ENCODE peak calls at places on chromosomes 7 and 10, in eight cellular contexts. One of them, this sample, is unnamed.

GRCh38 chr10:37576154-37576553 is 281.3 kb downstream of the ZNF248 start:
- DNase-seq in LoVo: no peak
- DNase-seq in stimulated activated CD4-positive, alpha-beta T cell treated with anti-CD3 and anti-CD28 coated beads, TNF-alpha, amount 100 ng/mL, for 1 hour: no peak
- DNase-seq in C1 segment of cervical spinal cord: no peak
- DNase-seq in KBM-7: no peak
- DNase-seq in D341Med: no peak
- DNase-seq in GM10248: no peak
- DNase-seq in CD8-positive, alpha-beta T cell: no peak
- DNase-seq in this sample: no peak

GRCh38 chr10:98269435-98269912 is 1.5 kb upstream of the LOXL4 start:
- DNase-seq in LoVo: peak
- DNase-seq in stimulated activated CD4-positive, alpha-beta T cell treated with anti-CD3 and anti-CD28 coated beads, TNF-alpha, amount 100 ng/mL, for 1 hour: no peak
- DNase-seq in C1 segment of cervical spinal cord: no peak
- DNase-seq in KBM-7: no peak
- DNase-seq in D341Med: peak
- DNase-seq in GM10248: no peak
- DNase-seq in CD8-positive, alpha-beta T cell: no peak
- DNase-seq in this sample: peak

GRCh38 chr7:28075674-28076358 is 104.8 kb downstream of the JAZF1 start:
- DNase-seq in LoVo: no peak
- DNase-seq in stimulated activated CD4-positive, alpha-beta T cell treated with anti-CD3 and anti-CD28 coated beads, TNF-alpha, amount 100 ng/mL, for 1 hour: no peak
- DNase-seq in C1 segment of cervical spinal cord: no peak
- DNase-seq in KBM-7: no peak
- DNase-seq in D341Med: no peak
- DNase-seq in GM10248: no peak
- DNase-seq in CD8-positive, alpha-beta T cell: no peak
- DNase-seq in this sample: no peak

GRCh38 chr10:96268341-96268909 is 2.9 kb downstream of the BLNK start:
- DNase-seq in LoVo: no peak
- DNase-seq in stimulated activated CD4-positive, alpha-beta T cell treated with anti-CD3 and anti-CD28 coated beads, TNF-alpha, amount 100 ng/mL, for 1 hour: no peak
- DNase-seq in C1 segment of cervical spinal cord: no peak
- DNase-seq in KBM-7: no peak
- DNase-seq in D341Med: no peak
- DNase-seq in GM10248: no peak
- DNase-seq in CD8-positive, alpha-beta T cell: no peak
- DNase-seq in this sample: no peak

GRCh38 chr7:150959739-150960734 is 18.1 kb downstream of the KCNH2 start:
- DNase-seq in LoVo: no peak
- DNase-seq in stimulated activated CD4-positive, alpha-beta T cell treated with anti-CD3 and anti-CD28 coated beads, TNF-alpha, amount 100 ng/mL, for 1 hour: no peak
- DNase-seq in C1 segment of cervical spinal cord: no peak
- DNase-seq in KBM-7: no peak
- DNase-seq in D341Med: no peak
- DNase-seq in GM10248: no peak
- DNase-seq in CD8-positive, alpha-beta T cell: no peak
- DNase-seq in this sample: no peak

GRCh38 chr10:96619803-96620773 is 33.3 kb upstream of the TM9SF3 start:
- DNase-seq in LoVo: no peak
- DNase-seq in stimulated activated CD4-positive, alpha-beta T cell treated with anti-CD3 and anti-CD28 coated beads, TNF-alpha, amount 100 ng/mL, for 1 hour: no peak
- DNase-seq in C1 segment of cervical spinal cord: no peak
- DNase-seq in KBM-7: no peak
- DNase-seq in D341Med: no peak
- DNase-seq in GM10248: no peak
- DNase-seq in CD8-positive, alpha-beta T cell: no peak
- DNase-seq in this sample: no peak

GRCh38 chr10:42882597-42882996 is 100.0 kb downstream of the BMS1 start:
- DNase-seq in LoVo: no peak
- DNase-seq in stimulated activated CD4-positive, alpha-beta T cell treated with anti-CD3 and anti-CD28 coated beads, TNF-alpha, amount 100 ng/mL, for 1 hour: no peak
- DNase-seq in C1 segment of cervical spinal cord: no peak
- DNase-seq in KBM-7: no peak
- DNase-seq in D341Med: no peak
- DNase-seq in GM10248: no peak
- DNase-seq in CD8-positive, alpha-beta T cell: no peak
- DNase-seq in this sample: no peak

GRCh38 chr10:93995598-93996271 is 2.0 kb downstream of the PLCE1 start:
- DNase-seq in LoVo: peak
- DNase-seq in stimulated activated CD4-positive, alpha-beta T cell treated with anti-CD3 and anti-CD28 coated beads, TNF-alpha, amount 100 ng/mL, for 1 hour: no peak
- DNase-seq in C1 segment of cervical spinal cord: no peak
- DNase-seq in KBM-7: no peak
- DNase-seq in D341Med: no peak
- DNase-seq in GM10248: no peak
- DNase-seq in CD8-positive, alpha-beta T cell: no peak
- DNase-seq in this sample: no peak

GRCh38 chr10:113808168-113808567 is 45.7 kb downstream of the DCLRE1A start:
- DNase-seq in LoVo: no peak
- DNase-seq in stimulated activated CD4-positive, alpha-beta T cell treated with anti-CD3 and anti-CD28 coated beads, TNF-alpha, amount 100 ng/mL, for 1 hour: no peak
- DNase-seq in C1 segment of cervical spinal cord: no peak
- DNase-seq in KBM-7: no peak
- DNase-seq in D341Med: no peak
- DNase-seq in GM10248: no peak
- DNase-seq in CD8-positive, alpha-beta T cell: no peak
- DNase-seq in this sample: no peak

GRCh38 chr7:17680943-17681351 is 259.3 kb downstream of the SNX13 start:
- DNase-seq in LoVo: no peak
- DNase-seq in stimulated activated CD4-positive, alpha-beta T cell treated with anti-CD3 and anti-CD28 coated beads, TNF-alpha, amount 100 ng/mL, for 1 hour: no peak
- DNase-seq in C1 segment of cervical spinal cord: peak
- DNase-seq in KBM-7: peak
- DNase-seq in D341Med: no peak
- DNase-seq in GM10248: no peak
- DNase-seq in CD8-positive, alpha-beta T cell: no peak
- DNase-seq in this sample: no peak

GRCh38 chr7:47038621-47039020 is 543.3 kb downstream of the TNS3 start:
- DNase-seq in LoVo: no peak
- DNase-seq in stimulated activated CD4-positive, alpha-beta T cell treated with anti-CD3 and anti-CD28 coated beads, TNF-alpha, amount 100 ng/mL, for 1 hour: no peak
- DNase-seq in C1 segment of cervical spinal cord: no peak
- DNase-seq in KBM-7: no peak
- DNase-seq in D341Med: no peak
- DNase-seq in GM10248: no peak
- DNase-seq in CD8-positive, alpha-beta T cell: no peak
- DNase-seq in this sample: no peak

GRCh38 chr10:133038276-133038823 is 49.4 kb upstream of the ADGRA1 start:
- DNase-seq in LoVo: no peak
- DNase-seq in stimulated activated CD4-positive, alpha-beta T cell treated with anti-CD3 and anti-CD28 coated beads, TNF-alpha, amount 100 ng/mL, for 1 hour: no peak
- DNase-seq in C1 segment of cervical spinal cord: no peak
- DNase-seq in KBM-7: no peak
- DNase-seq in D341Med: no peak
- DNase-seq in GM10248: no peak
- DNase-seq in CD8-positive, alpha-beta T cell: no peak
- DNase-seq in this sample: no peak

GRCh38 chr10:37289833-37290464 is 164.6 kb downstream of the ANKRD30A start:
- DNase-seq in LoVo: peak
- DNase-seq in stimulated activated CD4-positive, alpha-beta T cell treated with anti-CD3 and anti-CD28 coated beads, TNF-alpha, amount 100 ng/mL, for 1 hour: no peak
- DNase-seq in C1 segment of cervical spinal cord: no peak
- DNase-seq in KBM-7: no peak
- DNase-seq in D341Med: no peak
- DNase-seq in GM10248: no peak
- DNase-seq in CD8-positive, alpha-beta T cell: no peak
- DNase-seq in this sample: no peak

GRCh38 chr7:97022451-97023306 is 2.0 kb downstream of the DLX5 start:
- DNase-seq in LoVo: no peak
- DNase-seq in stimulated activated CD4-positive, alpha-beta T cell treated with anti-CD3 and anti-CD28 coated beads, TNF-alpha, amount 100 ng/mL, for 1 hour: no peak
- DNase-seq in C1 segment of cervical spinal cord: no peak
- DNase-seq in KBM-7: no peak
- DNase-seq in D341Med: no peak
- DNase-seq in GM10248: no peak
- DNase-seq in CD8-positive, alpha-beta T cell: no peak
- DNase-seq in this sample: no peak

GRCh38 chr7:37198906-37199485 is 249.7 kb downstream of the ELMO1 start:
- DNase-seq in LoVo: peak
- DNase-seq in stimulated activated CD4-positive, alpha-beta T cell treated with anti-CD3 and anti-CD28 coated beads, TNF-alpha, amount 100 ng/mL, for 1 hour: peak
- DNase-seq in C1 segment of cervical spinal cord: peak
- DNase-seq in KBM-7: peak
- DNase-seq in D341Med: peak
- DNase-seq in GM10248: peak
- DNase-seq in CD8-positive, alpha-beta T cell: peak
- DNase-seq in this sample: peak

GRCh38 chr10:28774051-28774995 is 97.0 kb downstream of the BAMBI start:
- DNase-seq in LoVo: peak
- DNase-seq in stimulated activated CD4-positive, alpha-beta T cell treated with anti-CD3 and anti-CD28 coated beads, TNF-alpha, amount 100 ng/mL, for 1 hour: no peak
- DNase-seq in C1 segment of cervical spinal cord: no peak
- DNase-seq in KBM-7: no peak
- DNase-seq in D341Med: no peak
- DNase-seq in GM10248: no peak
- DNase-seq in CD8-positive, alpha-beta T cell: no peak
- DNase-seq in this sample: no peak

GRCh38 chr10:103717341-103718246 is 137.8 kb downstream of the SH3PXD2A start:
- DNase-seq in LoVo: no peak
- DNase-seq in stimulated activated CD4-positive, alpha-beta T cell treated with anti-CD3 and anti-CD28 coated beads, TNF-alpha, amount 100 ng/mL, for 1 hour: no peak
- DNase-seq in C1 segment of cervical spinal cord: no peak
- DNase-seq in KBM-7: no peak
- DNase-seq in D341Med: no peak
- DNase-seq in GM10248: no peak
- DNase-seq in CD8-positive, alpha-beta T cell: no peak
- DNase-seq in this sample: no peak